ENCODE peak calls at places on chromosomes 3 and 15, in eight cellular contexts. V is mucosa of descending colon, Y is kidney, Z is H1, M is ovary, G is SK-N-SH, N is stomach, R is HCT116. D is an unnamed sample. For H3K36me3 and H3K4me1, the result is how much of the 10 kb centered on the place peaks cover.

GRCh38 chr15:63763476-63764123 is 70.1 kb downstream of the HERC1 start:
- DNase-seq in V (no peak), Y (no peak), Z (no peak), M (no peak), G (no peak), N (no peak), R (no peak), D (no peak)

GRCh38 chr15:39431371-39431770 is 149.5 kb upstream of the THBS1 start:
- DNase-seq in V (no peak), Y (no peak), Z (no peak), M (no peak), G (no peak), N (no peak), R (no peak), D (no peak)

GRCh38 chr15:101124731-101125558 is 126.9 kb downstream of the CHSY1 start:
- DNase-seq in V (no peak), Y (peak), Z (no peak), M (no peak), G (no peak), N (no peak), R (peak), D (no peak)

GRCh38 chr3:22836131-22836530 is 367.0 kb upstream of the UBE2E2 start:
- DNase-seq in V (no peak), Y (no peak), Z (no peak), M (no peak), G (no peak), N (no peak), R (no peak), D (peak)

GRCh38 chr3:140050977-140051957 is 116.3 kb downstream of the CLSTN2 start:
- DNase-seq in V (no peak), Y (no peak), Z (peak), M (no peak), G (peak), N (no peak), R (peak), D (no peak)

GRCh38 chr3:194254032-194254431 is 97.1 kb downstream of the CPN2 start:
- DNase-seq in V (no peak), Y (no peak), Z (no peak), M (no peak), G (no peak), N (peak), R (no peak), D (no peak)

GRCh38 chr3:64056616-64057165 is 33.4 kb upstream of the PSMD6 start:
- DNase-seq in V (no peak), Y (no peak), Z (no peak), M (no peak), G (no peak), N (no peak), R (no peak), D (no peak)

GRCh38 chr15:75732809-75733451 is 20.3 kb upstream of the CSPG4 start:
- DNase-seq in V (peak), Y (peak), Z (peak), M (peak), G (peak), N (peak), R (peak), D (peak)

GRCh38 chr15:68434021-68434420 is 2.1 kb upstream of the ITGA11 start:
- DNase-seq in V (no peak), Y (peak), Z (no peak), M (no peak), G (no peak), N (no peak), R (no peak), D (peak)

GRCh38 chr3:197394464-197395321 is 96.3 kb upstream of the DLG1 start:
- DNase-seq in V (no peak), Y (no peak), Z (no peak), M (peak), G (peak), N (peak), R (peak), D (no peak)

GRCh38 chr3:117692416-117692995 is 982.9 kb downstream of the TUSC7 start:
- DNase-seq in V (no peak), Y (no peak), Z (no peak), M (no peak), G (no peak), N (no peak), R (no peak), D (no peak)

GRCh38 chr3:46024131-46024530 is 3.2 kb downstream of the XCR1 start:
- DNase-seq in V (no peak), Y (no peak), Z (no peak), M (no peak), G (no peak), N (no peak), R (no peak), D (peak)

GRCh38 chr3:21356402-21356801 is 394.6 kb downstream of the ZNF385D start:
- DNase-seq in V (no peak), Y (no peak), Z (no peak), M (no peak), G (no peak), N (no peak), R (no peak), D (no peak)

GRCh38 chr15:81275711-81276417 is 48.1 kb downstream of the STARD5 start:
- DNase-seq in V (no peak), Y (no peak), Z (no peak), M (no peak), G (no peak), N (no peak), R (no peak), D (no peak)

GRCh38 chr15:75904241-75904631 is 558 bp downstream of the FBXO22 start:
- DNase-seq in V (peak), Y (peak), Z (no peak), M (no peak), G (peak), N (peak), R (no peak), D (peak)

GRCh38 chr15:100125627-100126231 is 216.0 kb downstream of the ADAMTS17 start:
- DNase-seq in V (peak), Y (peak), Z (no peak), M (peak), G (no peak), N (no peak), R (no peak), D (peak)

GRCh38 chr3:186807231-186807630 is 949 bp upstream of the RFC4 start:
- DNase-seq in V (no peak), Y (no peak), Z (no peak), M (no peak), G (no peak), N (no peak), R (no peak), D (no peak)

GRCh38 chr15:90002428-90002844 is 1.3 kb downstream of the ZNF710 start:
- DNase-seq in V (peak), Y (peak), Z (no peak), M (peak), G (peak), N (no peak), R (no peak), D (peak)

GRCh38 chr15:36294359-36294758 is 285.1 kb upstream of the CDIN1 start:
- DNase-seq in V (no peak), Y (no peak), Z (no peak), M (no peak), G (no peak), N (no peak), R (no peak), D (no peak)

GRCh38 chr3:47611577-47611976 is 32.9 kb upstream of the CSPG5 start:
- DNase-seq in V (no peak), Y (no peak), Z (no peak), M (no peak), G (no peak), N (no peak), R (no peak), D (no peak)

GRCh38 chr3:97882975-97883598 is 61.3 kb downstream of the CRYBG3 start:
- DNase-seq in V (no peak), Y (no peak), Z (no peak), M (no peak), G (no peak), N (peak), R (no peak), D (peak)

GRCh38 chr15:60651734-60652141 is 172.8 kb upstream of the ICE2 start:
- DNase-seq in V (no peak), Y (no peak), Z (no peak), M (no peak), G (no peak), N (no peak), R (no peak), D (no peak)

GRCh38 chr3:170848294-170848917 is 21.6 kb downstream of the RPL22L1 start:
- DNase-seq in V (no peak), Y (no peak), Z (no peak), M (no peak), G (peak), N (no peak), R (no peak), D (no peak)

GRCh38 chr3:47079432-47079831 is 84.5 kb downstream of the SETD2 start:
- DNase-seq in V (no peak), Y (no peak), Z (no peak), M (no peak), G (no peak), N (no peak), R (no peak), D (no peak)

GRCh38 chr3:197080344-197080743 is 50.7 kb upstream of the MELTF start:
- DNase-seq in V (no peak), Y (no peak), Z (no peak), M (no peak), G (no peak), N (no peak), R (no peak), D (no peak)

GRCh38 chr3:29465836-29466235 is 185.0 kb downstream of the RBMS3 start:
- DNase-seq in V (no peak), Y (no peak), Z (no peak), M (no peak), G (peak), N (no peak), R (no peak), D (no peak)

GRCh38 chr3:146163584-146163983 is 2.6 kb upstream of the PLOD2 start:
- DNase-seq in V (no peak), Y (no peak), Z (no peak), M (no peak), G (no peak), N (no peak), R (no peak), D (no peak)

GRCh38 chr15:66803182-66803729 is 101.2 kb downstream of the SMAD6 start:
- DNase-seq in V (peak), Y (peak), Z (peak), M (peak), G (peak), N (peak), R (peak), D (peak)

GRCh38 chr15:91408476-91409076 is 308.5 kb downstream of the SV2B start:
- DNase-seq in V (peak), Y (no peak), Z (no peak), M (no peak), G (peak), N (no peak), R (no peak), D (no peak)

GRCh38 chr3:171417813-171418212 is 42.4 kb downstream of the TNIK start:
- DNase-seq in V (peak), Y (no peak), Z (no peak), M (no peak), G (no peak), N (no peak), R (no peak), D (no peak)

GRCh38 chr15:53917109-53917508 is 61.1 kb upstream of the UNC13C start:
- DNase-seq in V (no peak), Y (no peak), Z (no peak), M (no peak), G (no peak), N (no peak), R (no peak), D (no peak)

GRCh38 chr3:136305879-136306278 is 55.7 kb downstream of the PCCB start:
- DNase-seq in V (no peak), Y (no peak), Z (no peak), M (no peak), G (no peak), N (no peak), R (peak), D (no peak)

GRCh38 chr3:174153875-174154274 is 705.3 kb upstream of the NAALADL2 start:
- DNase-seq in V (no peak), Y (no peak), Z (no peak), M (no peak), G (no peak), N (no peak), R (no peak), D (no peak)

GRCh38 chr3:127588675-127589577 is 1.6 kb downstream of the TPRA1 start:
- DNase-seq in V (no peak), Y (no peak), Z (no peak), M (no peak), G (no peak), N (no peak), R (no peak), D (no peak)

GRCh38 chr3:113117511-113118302 is 93.7 kb upstream of the BOC start:
- DNase-seq in V (no peak), Y (no peak), Z (no peak), M (no peak), G (no peak), N (no peak), R (no peak), D (no peak)

GRCh38 chr3:114694251-114694650 is 400.4 kb downstream of the TIGIT start:
- DNase-seq in V (no peak), Y (no peak), Z (no peak), M (no peak), G (no peak), N (no peak), R (no peak), D (no peak)
- TF ChIP-seq CTCF in V (no peak), Y (no peak), Z (no peak), M (no peak), G (no peak), N (no peak), R (no peak), D (no peak)

GRCh38 chr3:149145926-149146325 is 16.5 kb downstream of the HPS3 start:
- DNase-seq in V (no peak), Y (no peak), Z (no peak), M (no peak), G (no peak), N (no peak), R (no peak), D (no peak)
- H3K36me3 ChIP-seq in V (under half), Y (under half), Z (half or more), M (under half), G (half or more), N (half or more), R (under half), D (under half)

GRCh38 chr3:14886101-14886500 is 61.3 kb upstream of the NR2C2 start:
- DNase-seq in V (no peak), Y (no peak), Z (no peak), M (no peak), G (no peak), N (no peak), R (no peak), D (no peak)
- H3K4me1 ChIP-seq in V (under half), Y (under half), Z (under half), M (under half), G (under half), N (under half), R (under half), D (under half)

GRCh38 chr3:50204052-50204803 is 843 bp upstream of the SLC38A3 start:
- DNase-seq in V (no peak), Y (no peak), Z (no peak), M (no peak), G (no peak), N (no peak), R (no peak), D (no peak)

GRCh38 chr3:50203113-50203852 is 1.8 kb upstream of the SLC38A3 start:
- DNase-seq in V (no peak), Y (no peak), Z (no peak), M (no peak), G (no peak), N (no peak), R (no peak), D (no peak)

GRCh38 chr3:50204804-50205718 is at the start of gene SLC38A3:
- DNase-seq in V (no peak), Y (no peak), Z (no peak), M (peak), G (peak), N (peak), R (no peak), D (no peak)

GRCh38 chr3:50207359-50208042 is 2.4 kb downstream of the SLC38A3 start:
- DNase-seq in V (no peak), Y (no peak), Z (no peak), M (no peak), G (no peak), N (no peak), R (no peak), D (no peak)

GRCh38 chr3:50205719-50206276 is 727 bp downstream of the SLC38A3 start:
- DNase-seq in V (peak), Y (no peak), Z (no peak), M (peak), G (peak), N (peak), R (peak), D (no peak)
- TF ChIP-seq CTCF in V (no peak), Y (no peak), Z (no peak), M (no peak), G (no peak), N (no peak), R (no peak), D (no peak)